ENCODE peak calls at places on chromosomes 7 and 10, in eight cellular contexts. One of them, this sample, is unnamed.

GRCh38 chr10:49037187-49037586 is 78.1 kb downstream of the VSTM4 start:
- DNase-seq in substantia nigra: no peak
- DNase-seq in transverse colon: no peak
- DNase-seq in bronchial epithelial cell: peak
- DNase-seq in HT1080: peak
- DNase-seq in cardiac muscle cell: no peak
- DNase-seq in IMR-90: peak
- DNase-seq in upper lobe of right lung: no peak
- DNase-seq in this sample: no peak

GRCh38 chr10:76717141-76717540 is 920.5 kb downstream of the KCNMA1 start:
- DNase-seq in upper lobe of right lung: no peak
- DNase-seq in cardiac muscle cell: no peak
- DNase-seq in transverse colon: no peak
- DNase-seq in bronchial epithelial cell: peak
- DNase-seq in HT1080: peak
- DNase-seq in IMR-90: peak
- DNase-seq in substantia nigra: no peak
- DNase-seq in this sample: no peak

GRCh38 chr7:40369641-40370277 is 235.0 kb downstream of the SUGCT start:
- DNase-seq in IMR-90: no peak
- DNase-seq in bronchial epithelial cell: no peak
- DNase-seq in cardiac muscle cell: no peak
- DNase-seq in transverse colon: no peak
- DNase-seq in HT1080: no peak
- DNase-seq in substantia nigra: no peak
- DNase-seq in upper lobe of right lung: no peak
- DNase-seq in this sample: no peak

GRCh38 chr7:149385195-149385955 is 75.5 kb downstream of the ZNF777 start:
- DNase-seq in IMR-90: no peak
- DNase-seq in substantia nigra: no peak
- DNase-seq in bronchial epithelial cell: no peak
- DNase-seq in cardiac muscle cell: peak
- DNase-seq in HT1080: no peak
- DNase-seq in upper lobe of right lung: no peak
- DNase-seq in transverse colon: no peak
- DNase-seq in this sample: no peak

GRCh38 chr10:69571618-69572158 is 1.5 kb downstream of the NEUROG3 start:
- DNase-seq in HT1080: no peak
- DNase-seq in IMR-90: no peak
- DNase-seq in cardiac muscle cell: no peak
- DNase-seq in bronchial epithelial cell: no peak
- DNase-seq in upper lobe of right lung: no peak
- DNase-seq in transverse colon: no peak
- DNase-seq in substantia nigra: no peak
- DNase-seq in this sample: no peak

GRCh38 chr10:44422631-44423030 is 37.7 kb upstream of the CXCL12 start:
- DNase-seq in HT1080: no peak
- DNase-seq in bronchial epithelial cell: no peak
- DNase-seq in IMR-90: no peak
- DNase-seq in substantia nigra: no peak
- DNase-seq in transverse colon: no peak
- DNase-seq in upper lobe of right lung: no peak
- DNase-seq in cardiac muscle cell: no peak
- DNase-seq in this sample: no peak

GRCh38 chr10:77564781-77565589 is 72.6 kb downstream of the KCNMA1 start:
- DNase-seq in HT1080: peak
- DNase-seq in IMR-90: peak
- DNase-seq in upper lobe of right lung: no peak
- DNase-seq in bronchial epithelial cell: peak
- DNase-seq in transverse colon: no peak
- DNase-seq in cardiac muscle cell: peak
- DNase-seq in substantia nigra: no peak
- DNase-seq in this sample: no peak

GRCh38 chr7:72336382-72336886 is 75.7 kb downstream of the CALN1 start:
- DNase-seq in substantia nigra: no peak
- DNase-seq in HT1080: no peak
- DNase-seq in IMR-90: no peak
- DNase-seq in transverse colon: no peak
- DNase-seq in cardiac muscle cell: peak
- DNase-seq in upper lobe of right lung: no peak
- DNase-seq in bronchial epithelial cell: no peak
- DNase-seq in this sample: no peak

GRCh38 chr7:80725181-80725611 is 86.8 kb downstream of the CD36 start:
- DNase-seq in transverse colon: no peak
- DNase-seq in HT1080: no peak
- DNase-seq in upper lobe of right lung: no peak
- DNase-seq in cardiac muscle cell: no peak
- DNase-seq in bronchial epithelial cell: no peak
- DNase-seq in substantia nigra: no peak
- DNase-seq in IMR-90: no peak
- DNase-seq in this sample: no peak

GRCh38 chr10:87750001-87750651 is 67.9 kb downstream of the ATAD1 start:
- DNase-seq in bronchial epithelial cell: peak
- DNase-seq in HT1080: peak
- DNase-seq in transverse colon: no peak
- DNase-seq in substantia nigra: no peak
- DNase-seq in IMR-90: peak
- DNase-seq in cardiac muscle cell: no peak
- DNase-seq in upper lobe of right lung: no peak
- DNase-seq in this sample: no peak

GRCh38 chr7:152987673-152988072 is 228.1 kb downstream of the ACTR3B start:
- DNase-seq in substantia nigra: no peak
- DNase-seq in IMR-90: peak
- DNase-seq in upper lobe of right lung: no peak
- DNase-seq in cardiac muscle cell: no peak
- DNase-seq in transverse colon: no peak
- DNase-seq in HT1080: peak
- DNase-seq in bronchial epithelial cell: peak
- DNase-seq in this sample: no peak

GRCh38 chr10:23445591-23445990 is 6.7 kb downstream of the OTUD1 start:
- DNase-seq in HT1080: no peak
- DNase-seq in substantia nigra: no peak
- DNase-seq in bronchial epithelial cell: no peak
- DNase-seq in IMR-90: no peak
- DNase-seq in transverse colon: no peak
- DNase-seq in upper lobe of right lung: no peak
- DNase-seq in cardiac muscle cell: no peak
- DNase-seq in this sample: no peak

GRCh38 chr10:131655101-131655849 is 245.5 kb upstream of the PPP2R2D start:
- DNase-seq in substantia nigra: peak
- DNase-seq in bronchial epithelial cell: no peak
- DNase-seq in transverse colon: no peak
- DNase-seq in upper lobe of right lung: peak
- DNase-seq in IMR-90: no peak
- DNase-seq in cardiac muscle cell: peak
- DNase-seq in HT1080: peak
- DNase-seq in this sample: no peak